ENCODE peak calls at places on chromosomes 16 and 17, in nine cellular contexts. H, I, E, L, O, C, R, N and S are unnamed samples.

GRCh38 chr16:2663553-2664521 is 18.5 kb upstream of the KCTD5 start:
- DNase-seq in O (no peak), H (no peak), N (peak), R (no peak), I (no peak), L (peak), E (no peak), C (no peak), S (no peak)

GRCh38 chr17:46044286-46044928 is 45.4 kb downstream of the STH start:
- DNase-seq in R (peak), C (no peak), L (peak), E (peak), N (peak), I (peak), O (peak), H (peak), S (no peak)

GRCh38 chr17:57916925-57917858 is 38.0 kb downstream of the CUEDC1 start:
- DNase-seq in C (no peak), H (no peak), N (no peak), I (no peak), E (no peak), O (no peak), L (no peak), R (no peak), S (no peak)

GRCh38 chr16:56625943-56626654 is 518 bp downstream of the MT1E start:
- DNase-seq in N (peak), R (no peak), E (no peak), O (no peak), H (no peak), C (peak), I (no peak), L (no peak), S (no peak)

GRCh38 chr16:86680661-86681439 is 102.5 kb downstream of the FOXL1 start:
- DNase-seq in L (no peak), H (no peak), R (peak), I (no peak), E (no peak), C (no peak), N (no peak), O (no peak), S (no peak)

GRCh38 chr17:53462393-53462811 is 360.3 kb upstream of the KIF2B start:
- DNase-seq in R (no peak), O (no peak), N (peak), L (peak), I (no peak), E (no peak), C (no peak), H (no peak), S (no peak)

GRCh38 chr16:30829130-30830071 is 42.4 kb upstream of the ZNF629 start:
- DNase-seq in E (no peak), H (no peak), C (no peak), L (no peak), R (no peak), O (no peak), N (no peak), I (no peak), S (no peak)

GRCh38 chr17:58344047-58344790 is 7.8 kb downstream of the SUPT4H1 start:
- DNase-seq in H (no peak), I (no peak), C (no peak), N (no peak), L (no peak), R (no peak), O (no peak), E (no peak), S (peak)

GRCh38 chr17:16977932-16978331 is 6.0 kb upstream of the TNFRSF13B start:
- DNase-seq in N (no peak), E (no peak), O (no peak), C (no peak), H (no peak), I (no peak), L (no peak), R (peak), S (no peak)

GRCh38 chr17:47953945-47954344 is 3.7 kb downstream of the PRR15L start:
- DNase-seq in N (no peak), H (no peak), I (no peak), R (no peak), O (no peak), L (no peak), C (no peak), E (no peak), S (no peak)

GRCh38 chr16:20178297-20178696 is 104.6 kb upstream of the GPR139 start:
- DNase-seq in R (no peak), O (no peak), I (no peak), C (no peak), H (no peak), L (no peak), N (no peak), E (no peak), S (no peak)

GRCh38 chr17:66451188-66452149 is 149.1 kb downstream of the PRKCA start:
- DNase-seq in E (no peak), I (no peak), H (peak), C (no peak), O (no peak), R (no peak), L (no peak), N (no peak), S (no peak)

GRCh38 chr16:22970191-22970845 is 156.4 kb downstream of the HS3ST2 start:
- DNase-seq in N (no peak), C (no peak), H (peak), I (no peak), E (no peak), O (no peak), L (no peak), R (no peak), S (no peak)

GRCh38 chr17:32927201-32927723 is 691 bp upstream of the TMEM98 start:
- DNase-seq in L (no peak), R (no peak), I (no peak), C (no peak), H (no peak), E (no peak), O (peak), N (peak), S (no peak)

GRCh38 chr16:1729445-1729844 is 23.4 kb downstream of the MAPK8IP3 start:
- DNase-seq in R (no peak), O (no peak), C (no peak), L (no peak), E (no peak), N (no peak), H (no peak), I (no peak), S (no peak)

GRCh38 chr17:78358538-78359215 is 1.2 kb downstream of the SOCS3 start:
- DNase-seq in L (no peak), R (peak), O (no peak), E (peak), I (peak), C (no peak), N (peak), H (peak), S (no peak)

GRCh38 chr17:40307691-40308289 is 1.2 kb upstream of the RARA start:
- DNase-seq in N (peak), E (no peak), O (no peak), C (no peak), L (no peak), I (no peak), H (no peak), R (no peak), S (no peak)

GRCh38 chr17:6110088-6110487 is 39.9 kb downstream of the WSCD1 start:
- DNase-seq in O (no peak), R (no peak), E (no peak), H (no peak), L (no peak), I (no peak), N (no peak), C (no peak), S (no peak)

GRCh38 chr17:17034496-17035066 is 7.7 kb upstream of the MPRIP start:
- DNase-seq in H (no peak), R (no peak), I (no peak), L (no peak), E (no peak), O (no peak), C (no peak), N (no peak), S (no peak)

GRCh38 chr17:31571124-31571892 is 179.8 kb downstream of the RAB11FIP4 start:
- DNase-seq in N (peak), E (no peak), L (peak), C (no peak), I (no peak), H (no peak), R (no peak), O (no peak), S (no peak)

GRCh38 chr16:85454171-85454883 is 158.8 kb upstream of the GSE1 start:
- DNase-seq in N (no peak), O (no peak), I (no peak), L (no peak), E (no peak), C (no peak), R (no peak), H (no peak), S (no peak)

GRCh38 chr16:78704421-78704820 is 605.0 kb downstream of the WWOX start:
- DNase-seq in L (no peak), C (no peak), H (no peak), O (no peak), R (no peak), E (no peak), I (no peak), N (peak), S (no peak)

GRCh38 chr17:82648761-82649474 is 674 bp upstream of the WDR45B start:
- DNase-seq in E (peak), O (no peak), I (peak), L (peak), C (no peak), R (peak), H (peak), N (peak), S (peak)

GRCh38 chr16:66133641-66134402 is 232.7 kb upstream of the CDH5 start:
- DNase-seq in N (peak), E (no peak), I (no peak), C (no peak), H (no peak), O (no peak), L (no peak), R (no peak), S (no peak)

GRCh38 chr17:1644493-1645206 is 882 bp downstream of the SCARF1 start:
- DNase-seq in H (no peak), R (peak), C (no peak), E (no peak), O (no peak), L (peak), N (peak), I (no peak), S (no peak)

GRCh38 chr17:37607637-37608368 is 1.4 kb downstream of the SYNRG start:
- DNase-seq in L (no peak), O (no peak), E (no peak), N (no peak), H (peak), I (no peak), R (no peak), C (no peak), S (no peak)

GRCh38 chr17:28402224-28402630 is 3.8 kb downstream of the SLC46A1 start:
- DNase-seq in H (no peak), O (no peak), C (no peak), E (no peak), N (no peak), R (no peak), L (no peak), I (no peak), S (no peak)

GRCh38 chr17:55466671-55467070 is 44.6 kb downstream of the SMIM36 start:
- DNase-seq in O (no peak), C (no peak), E (no peak), L (no peak), I (no peak), N (no peak), H (no peak), R (no peak), S (no peak)